ENCODE peak calls at places on chromosomes 12 and 14, in six cellular contexts. One of them, this sample, is unnamed.
A peak's percentile ranks its signal among the peaks of the same experiment; 100 is the strongest.

GRCh38 chr12:46983959-46984833 is 95.2 kb upstream of the PCED1B start:
- DNase-seq in transverse colon: peak; percentile 23
- DNase-seq in RWPE1: peak; percentile 50
- DNase-seq in activated CD8-positive, alpha-beta T cell treated with anti-CD3 and anti-CD28 coated beads for 36 hours: peak; percentile 53
- DNase-seq in astrocyte of the spinal cord: peak; percentile 71
- DNase-seq in AG10803: peak; percentile 74
- DNase-seq in this sample: peak; percentile 39

GRCh38 chr12:121926874-121927706 is 8.7 kb downstream of the CFAP251 start:
- DNase-seq in RWPE1: no peak
- DNase-seq in astrocyte of the spinal cord: no peak
- DNase-seq in AG10803: no peak
- DNase-seq in activated CD8-positive, alpha-beta T cell treated with anti-CD3 and anti-CD28 coated beads for 36 hours: no peak
- DNase-seq in transverse colon: no peak
- DNase-seq in this sample: no peak

GRCh38 chr12:96189781-96190180 is 4.4 kb upstream of the ELK3 start:
- DNase-seq in transverse colon: no peak
- DNase-seq in activated CD8-positive, alpha-beta T cell treated with anti-CD3 and anti-CD28 coated beads for 36 hours: no peak
- DNase-seq in astrocyte of the spinal cord: no peak
- DNase-seq in RWPE1: no peak
- DNase-seq in AG10803: no peak
- DNase-seq in this sample: no peak

GRCh38 chr12:120117961-120118709 is 1.6 kb upstream of the RAB35 start:
- DNase-seq in AG10803: peak; percentile 49
- DNase-seq in transverse colon: no peak
- DNase-seq in activated CD8-positive, alpha-beta T cell treated with anti-CD3 and anti-CD28 coated beads for 36 hours: no peak
- DNase-seq in RWPE1: peak; percentile 65
- DNase-seq in astrocyte of the spinal cord: peak; percentile 17
- DNase-seq in this sample: no peak

GRCh38 chr14:90509403-90509802 is 112.6 kb downstream of the CALM1 start:
- DNase-seq in activated CD8-positive, alpha-beta T cell treated with anti-CD3 and anti-CD28 coated beads for 36 hours: no peak
- DNase-seq in RWPE1: peak; percentile 18
- DNase-seq in transverse colon: no peak
- DNase-seq in AG10803: no peak
- DNase-seq in astrocyte of the spinal cord: no peak
- DNase-seq in this sample: no peak

GRCh38 chr12:118271770-118272417 is 100.8 kb downstream of the TAOK3 start:
- DNase-seq in transverse colon: no peak
- DNase-seq in AG10803: no peak
- DNase-seq in RWPE1: peak; percentile 75
- DNase-seq in astrocyte of the spinal cord: no peak
- DNase-seq in activated CD8-positive, alpha-beta T cell treated with anti-CD3 and anti-CD28 coated beads for 36 hours: no peak
- DNase-seq in this sample: no peak

GRCh38 chr14:73180385-73180805 is 44.1 kb downstream of the PSEN1 start:
- DNase-seq in AG10803: peak; percentile 80
- DNase-seq in astrocyte of the spinal cord: peak; percentile 47
- DNase-seq in transverse colon: no peak
- DNase-seq in activated CD8-positive, alpha-beta T cell treated with anti-CD3 and anti-CD28 coated beads for 36 hours: no peak
- DNase-seq in RWPE1: peak; percentile 57
- DNase-seq in this sample: no peak

GRCh38 chr12:53217049-53217929 is 10.2 kb upstream of the ITGB7 start:
- DNase-seq in astrocyte of the spinal cord: no peak
- DNase-seq in RWPE1: no peak
- DNase-seq in transverse colon: peak; percentile 83
- DNase-seq in AG10803: peak; percentile 72
- DNase-seq in activated CD8-positive, alpha-beta T cell treated with anti-CD3 and anti-CD28 coated beads for 36 hours: peak; percentile 76
- DNase-seq in this sample: no peak

GRCh38 chr12:93339695-93340094 is 38.0 kb upstream of the NUDT4 start:
- DNase-seq in transverse colon: no peak
- DNase-seq in astrocyte of the spinal cord: no peak
- DNase-seq in AG10803: no peak
- DNase-seq in RWPE1: no peak
- DNase-seq in activated CD8-positive, alpha-beta T cell treated with anti-CD3 and anti-CD28 coated beads for 36 hours: no peak
- DNase-seq in this sample: no peak

GRCh38 chr14:59123975-59124374 is 64.5 kb upstream of the DAAM1 start:
- DNase-seq in RWPE1: peak; percentile 20
- DNase-seq in astrocyte of the spinal cord: peak; percentile 35
- DNase-seq in activated CD8-positive, alpha-beta T cell treated with anti-CD3 and anti-CD28 coated beads for 36 hours: no peak
- DNase-seq in transverse colon: no peak
- DNase-seq in AG10803: peak; percentile 40
- DNase-seq in this sample: no peak

GRCh38 chr14:45112886-45113772 is 21.2 kb downstream of the FKBP3 start:
- DNase-seq in astrocyte of the spinal cord: no peak
- DNase-seq in AG10803: no peak
- DNase-seq in RWPE1: no peak
- DNase-seq in activated CD8-positive, alpha-beta T cell treated with anti-CD3 and anti-CD28 coated beads for 36 hours: no peak
- DNase-seq in transverse colon: no peak
- DNase-seq in this sample: no peak

GRCh38 chr12:8871067-8871466 is 43.2 kb upstream of the PHC1 start:
- DNase-seq in astrocyte of the spinal cord: no peak
- DNase-seq in AG10803: no peak
- DNase-seq in RWPE1: no peak
- DNase-seq in activated CD8-positive, alpha-beta T cell treated with anti-CD3 and anti-CD28 coated beads for 36 hours: no peak
- DNase-seq in transverse colon: no peak
- DNase-seq in this sample: no peak

GRCh38 chr12:27906127-27906500 is 66.4 kb downstream of the PTHLH start:
- DNase-seq in activated CD8-positive, alpha-beta T cell treated with anti-CD3 and anti-CD28 coated beads for 36 hours: no peak
- DNase-seq in RWPE1: no peak
- DNase-seq in astrocyte of the spinal cord: no peak
- DNase-seq in AG10803: no peak
- DNase-seq in transverse colon: no peak
- DNase-seq in this sample: no peak

GRCh38 chr12:113325938-113326337 is 9.0 kb downstream of the SLC8B1 start:
- DNase-seq in RWPE1: no peak
- DNase-seq in transverse colon: no peak
- DNase-seq in astrocyte of the spinal cord: peak; percentile 24
- DNase-seq in activated CD8-positive, alpha-beta T cell treated with anti-CD3 and anti-CD28 coated beads for 36 hours: no peak
- DNase-seq in AG10803: peak; percentile 93
- DNase-seq in this sample: no peak

GRCh38 chr12:25591132-25591531 is 38.0 kb upstream of the LMNTD1 start:
- DNase-seq in AG10803: no peak
- DNase-seq in RWPE1: no peak
- DNase-seq in transverse colon: no peak
- DNase-seq in activated CD8-positive, alpha-beta T cell treated with anti-CD3 and anti-CD28 coated beads for 36 hours: no peak
- DNase-seq in astrocyte of the spinal cord: no peak
- DNase-seq in this sample: no peak
- TF ChIP-seq CTCF in AG10803: no peak
- TF ChIP-seq CTCF in RWPE1: no peak
- TF ChIP-seq CTCF in transverse colon: no peak
- TF ChIP-seq CTCF in activated CD8-positive, alpha-beta T cell treated with anti-CD3 and anti-CD28 coated beads for 36 hours: no peak
- TF ChIP-seq CTCF in astrocyte of the spinal cord: peak; percentile 30
- TF ChIP-seq CTCF in this sample: no peak

DNA sequence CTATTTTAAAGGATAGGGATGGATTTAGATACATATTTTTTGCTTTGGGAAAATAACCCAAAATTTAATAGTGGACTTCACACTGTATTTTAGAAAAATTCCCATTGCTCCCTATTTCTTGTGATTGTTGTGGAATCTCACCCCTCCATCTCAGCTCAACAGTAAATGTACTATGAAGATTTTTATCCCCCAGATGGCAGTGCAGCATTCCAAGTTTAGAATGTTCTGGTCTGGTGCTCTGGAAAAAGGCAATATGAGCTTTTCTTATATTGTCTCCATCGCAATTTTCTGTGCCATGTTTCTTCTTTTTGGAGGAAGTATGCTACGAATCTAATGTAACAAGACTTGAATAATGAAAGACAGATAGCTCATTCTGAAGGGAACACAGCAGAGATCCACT is 471.7 kb upstream of the SYT1 start:
- DNase-seq in astrocyte of the spinal cord: peak; percentile 44
- DNase-seq in RWPE1: no peak
- DNase-seq in AG10803: peak; percentile 47
- DNase-seq in transverse colon: no peak
- DNase-seq in activated CD8-positive, alpha-beta T cell treated with anti-CD3 and anti-CD28 coated beads for 36 hours: no peak
- DNase-seq in this sample: no peak
- TF ChIP-seq CTCF in astrocyte of the spinal cord: peak; percentile 23
- TF ChIP-seq CTCF in RWPE1: no peak
- TF ChIP-seq CTCF in AG10803: peak; percentile 54
- TF ChIP-seq CTCF in transverse colon: no peak
- TF ChIP-seq CTCF in activated CD8-positive, alpha-beta T cell treated with anti-CD3 and anti-CD28 coated beads for 36 hours: no peak
- TF ChIP-seq CTCF in this sample: no peak

DNA sequence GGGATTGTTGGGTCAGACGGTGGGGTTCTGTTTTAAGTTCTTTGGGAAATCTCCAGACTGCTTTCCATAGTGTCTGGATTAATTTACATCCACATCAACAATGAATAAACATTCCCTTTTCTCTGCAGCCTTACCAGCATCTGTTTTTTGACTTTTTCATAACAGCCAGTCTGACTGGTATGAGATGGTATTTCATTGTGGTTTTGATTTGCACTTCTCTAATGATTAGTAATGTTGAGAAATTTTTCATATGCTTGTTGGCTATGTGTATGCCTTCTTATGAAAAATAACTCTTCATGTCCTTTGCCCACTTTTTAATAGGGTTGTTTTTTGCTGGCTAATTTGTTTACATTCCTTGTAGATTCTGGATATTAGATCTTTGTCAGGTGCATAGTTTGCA is 140.8 kb upstream of the CNTN1 start:
- DNase-seq in transverse colon: no peak
- DNase-seq in RWPE1: no peak
- DNase-seq in AG10803: no peak
- DNase-seq in astrocyte of the spinal cord: no peak
- DNase-seq in activated CD8-positive, alpha-beta T cell treated with anti-CD3 and anti-CD28 coated beads for 36 hours: no peak
- DNase-seq in this sample: no peak
- TF ChIP-seq CTCF in transverse colon: no peak
- TF ChIP-seq CTCF in RWPE1: no peak
- TF ChIP-seq CTCF in AG10803: no peak
- TF ChIP-seq CTCF in astrocyte of the spinal cord: no peak
- TF ChIP-seq CTCF in activated CD8-positive, alpha-beta T cell treated with anti-CD3 and anti-CD28 coated beads for 36 hours: no peak
- TF ChIP-seq CTCF in this sample: no peak

GRCh38 chr12:107134558-107134957 is 41.2 kb upstream of the CRY1 start:
- DNase-seq in astrocyte of the spinal cord: no peak
- DNase-seq in activated CD8-positive, alpha-beta T cell treated with anti-CD3 and anti-CD28 coated beads for 36 hours: peak; percentile 72
- DNase-seq in transverse colon: no peak
- DNase-seq in RWPE1: no peak
- DNase-seq in AG10803: no peak
- DNase-seq in this sample: no peak

GRCh38 chr12:107129315-107129930 is 36.1 kb upstream of the CRY1 start:
- DNase-seq in transverse colon: no peak
- DNase-seq in RWPE1: no peak
- DNase-seq in activated CD8-positive, alpha-beta T cell treated with anti-CD3 and anti-CD28 coated beads for 36 hours: no peak
- DNase-seq in AG10803: no peak
- DNase-seq in astrocyte of the spinal cord: no peak
- DNase-seq in this sample: no peak

GRCh38 chr12:107133462-107133861 is 40.1 kb upstream of the CRY1 start:
- DNase-seq in RWPE1: no peak
- DNase-seq in activated CD8-positive, alpha-beta T cell treated with anti-CD3 and anti-CD28 coated beads for 36 hours: no peak
- DNase-seq in transverse colon: no peak
- DNase-seq in astrocyte of the spinal cord: no peak
- DNase-seq in AG10803: no peak
- DNase-seq in this sample: no peak

GRCh38 chr12:107130830-107131760 is 37.7 kb upstream of the CRY1 start:
- DNase-seq in activated CD8-positive, alpha-beta T cell treated with anti-CD3 and anti-CD28 coated beads for 36 hours: no peak
- DNase-seq in RWPE1: no peak
- DNase-seq in astrocyte of the spinal cord: no peak
- DNase-seq in AG10803: no peak
- DNase-seq in transverse colon: no peak
- DNase-seq in this sample: no peak

DNA sequence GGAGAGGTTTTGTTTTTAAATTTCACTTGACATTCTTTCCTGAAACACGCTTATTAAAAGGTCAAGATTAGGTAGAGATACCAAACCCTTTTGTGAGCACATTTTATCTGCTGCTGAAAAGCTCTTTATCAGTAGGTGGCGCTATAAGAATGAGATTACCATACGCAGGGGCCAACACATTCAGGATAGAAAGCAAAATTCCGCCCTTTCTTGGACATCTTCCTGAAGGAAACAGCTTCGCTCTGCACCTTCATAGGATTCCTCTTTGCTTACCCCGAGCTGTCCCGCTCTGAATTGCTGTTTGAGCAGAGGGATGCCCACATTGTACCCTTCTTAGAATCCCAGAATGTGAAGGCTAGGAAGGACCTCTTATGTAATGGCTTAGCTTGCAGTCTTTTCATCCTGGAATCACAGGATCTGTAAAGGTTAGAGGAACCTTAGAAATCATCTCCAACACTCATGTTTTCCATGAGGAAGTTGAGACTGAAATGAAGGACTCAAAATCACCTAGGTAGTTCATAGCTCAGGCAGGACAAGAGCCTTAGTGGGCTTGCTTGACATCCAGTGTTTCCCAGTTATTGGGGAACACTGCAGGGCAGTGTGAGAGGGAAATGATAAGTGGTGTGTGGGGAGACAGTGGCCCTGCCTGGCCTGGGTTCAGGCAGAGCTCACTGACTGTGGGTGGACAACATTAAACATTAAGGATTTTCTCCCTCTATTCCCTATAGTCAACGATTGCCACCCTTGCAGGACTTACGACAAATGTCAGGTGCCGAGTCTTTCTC is 38.7 kb upstream of the CRY1 start:
- DNase-seq in activated CD8-positive, alpha-beta T cell treated with anti-CD3 and anti-CD28 coated beads for 36 hours: peak; percentile 17
- DNase-seq in RWPE1: peak; percentile 75
- DNase-seq in AG10803: peak; percentile 61
- DNase-seq in transverse colon: no peak
- DNase-seq in astrocyte of the spinal cord: peak; percentile 71
- DNase-seq in this sample: peak; percentile 51
- TF ChIP-seq CTCF in activated CD8-positive, alpha-beta T cell treated with anti-CD3 and anti-CD28 coated beads for 36 hours: peak; percentile 85
- TF ChIP-seq CTCF in RWPE1: peak; percentile 75
- TF ChIP-seq CTCF in AG10803: peak; percentile 92
- TF ChIP-seq CTCF in transverse colon: peak; percentile 76
- TF ChIP-seq CTCF in astrocyte of the spinal cord: peak; percentile 75
- TF ChIP-seq CTCF in this sample: peak; percentile 81

GRCh38 chr14:31300296-31300695 is 92.7 kb upstream of the HECTD1 start:
- DNase-seq in AG10803: peak; percentile 11
- DNase-seq in activated CD8-positive, alpha-beta T cell treated with anti-CD3 and anti-CD28 coated beads for 36 hours: no peak
- DNase-seq in transverse colon: no peak
- DNase-seq in astrocyte of the spinal cord: no peak
- DNase-seq in RWPE1: peak; percentile 3
- DNase-seq in this sample: no peak
- TF ChIP-seq CTCF in AG10803: peak; percentile 29
- TF ChIP-seq CTCF in activated CD8-positive, alpha-beta T cell treated with anti-CD3 and anti-CD28 coated beads for 36 hours: no peak
- TF ChIP-seq CTCF in transverse colon: no peak
- TF ChIP-seq CTCF in astrocyte of the spinal cord: no peak
- TF ChIP-seq CTCF in RWPE1: no peak
- TF ChIP-seq CTCF in this sample: no peak

GRCh38 chr12:10501031-10501430 is 4.7 kb upstream of the EIF2S3B start:
- DNase-seq in RWPE1: peak; percentile 11
- DNase-seq in astrocyte of the spinal cord: peak; percentile 39
- DNase-seq in activated CD8-positive, alpha-beta T cell treated with anti-CD3 and anti-CD28 coated beads for 36 hours: no peak
- DNase-seq in AG10803: peak; percentile 21
- DNase-seq in transverse colon: no peak
- DNase-seq in this sample: no peak
- TF ChIP-seq CTCF in RWPE1: peak; percentile 42
- TF ChIP-seq CTCF in astrocyte of the spinal cord: peak; percentile 27
- TF ChIP-seq CTCF in activated CD8-positive, alpha-beta T cell treated with anti-CD3 and anti-CD28 coated beads for 36 hours: peak; percentile 38
- TF ChIP-seq CTCF in AG10803: peak; percentile 57
- TF ChIP-seq CTCF in transverse colon: no peak
- TF ChIP-seq CTCF in this sample: no peak

This sample was measured in GM10248.